ENCODE peak calls at places on chromosomes 13 and 19, in six cellular contexts. I, T, Z, K, O and W are unnamed samples.

GRCh38 chr19:37914908-37915307 is 7.9 kb downstream of the SIPA1L3 start:
- DNase-seq in I (no peak), T (no peak), Z (no peak), K (no peak), O (no peak), W (no peak)

GRCh38 chr13:98217597-98217996 is 40.5 kb upstream of the RNF113B start:
- DNase-seq in I (no peak), T (no peak), Z (no peak), K (no peak), O (no peak), W (no peak)

GRCh38 chr19:343451-343931 is 1.1 kb downstream of the MIER2 start:
- DNase-seq in I (no peak), T (peak), Z (no peak), K (no peak), O (no peak), W (no peak)

GRCh38 chr19:39448271-39448670 is 2.9 kb downstream of the SUPT5H start:
- DNase-seq in I (no peak), T (no peak), Z (no peak), K (no peak), O (no peak), W (no peak)

GRCh38 chr19:18149596-18149975 is 3.4 kb upstream of the PIK3R2 start:
- DNase-seq in I (no peak), T (no peak), Z (no peak), K (no peak), O (no peak), W (no peak)

GRCh38 chr13:113759525-113760137 is 605 bp downstream of the TMEM255B start:
- DNase-seq in I (no peak), T (peak), Z (no peak), K (peak), O (no peak), W (no peak)

GRCh38 chr19:29194658-29195057 is 18.3 kb downstream of the UQCRFS1 start:
- DNase-seq in I (no peak), T (no peak), Z (no peak), K (no peak), O (no peak), W (no peak)

GRCh38 chr19:4878491-4878968 is 11.1 kb upstream of the PLIN3 start:
- DNase-seq in I (no peak), T (no peak), Z (no peak), K (no peak), O (no peak), W (no peak)

GRCh38 chr13:65855276-65855675 is 1374.9 kb downstream of the PCDH9 start:
- DNase-seq in I (no peak), T (no peak), Z (no peak), K (no peak), O (no peak), W (peak)

GRCh38 chr19:35265126-35265995 is 3.4 kb upstream of the USF2 start:
- DNase-seq in I (no peak), T (peak), Z (no peak), K (no peak), O (no peak), W (no peak)

GRCh38 chr19:1754651-1755466 is 1.6 kb downstream of the ONECUT3 start:
- DNase-seq in I (no peak), T (no peak), Z (no peak), K (no peak), O (peak), W (no peak)

GRCh38 chr13:20547479-20547908 is 19.5 kb upstream of the IFT88 start:
- DNase-seq in I (no peak), T (no peak), Z (no peak), K (no peak), O (peak), W (no peak)